ENCODE peak calls at places on chromosome X, in nine cellular contexts. L is mucosa of descending colon, Q is upper lobe of right lung, D is thoracic aorta, F is uterus, M is heart right ventricle, V is dorsolateral prefrontal cortex, G is PC-3, R is pancreas. Y is an unnamed sample.

GRCh38 chrX:54950730-54951375 is 30.2 kb downstream of the TRO start:
- DNase-seq in L (no peak), Q (no peak), D (no peak), F (no peak), M (no peak), V (no peak), G (no peak), R (no peak), Y (no peak)

GRCh38 chrX:134990475-134991473 is at the start of gene SMIM10:
- DNase-seq in L (peak), Q (peak), D (peak), F (peak), M (peak), V (peak), G (no peak), R (peak), Y (peak)

GRCh38 chrX:13691845-13692334 is 3.0 kb downstream of the RAB9A start:
- DNase-seq in L (no peak), Q (no peak), D (no peak), F (no peak), M (no peak), V (no peak), G (no peak), R (no peak), Y (peak)

GRCh38 chrX:16312761-16313623 is 145.7 kb downstream of the MAGEB17 start:
- DNase-seq in L (no peak), Q (no peak), D (no peak), F (no peak), M (no peak), V (no peak), G (no peak), R (no peak), Y (no peak)

GRCh38 chrX:1466232-1466661 is 13.5 kb upstream of the ASMTL start:
- DNase-seq in L (no peak), Q (peak), D (no peak), F (no peak), M (no peak), V (no peak), G (no peak), R (no peak), Y (no peak)

GRCh38 chrX:149504226-149504914 is 736 bp downstream of the IDS start:
- DNase-seq in L (peak), Q (peak), D (no peak), F (no peak), M (no peak), V (no peak), G (peak), R (no peak), Y (no peak)

GRCh38 chrX:55167124-55167523 is 53.0 kb upstream of the PAGE5 start:
- DNase-seq in L (no peak), Q (no peak), D (no peak), F (no peak), M (no peak), V (no peak), G (peak), R (no peak), Y (no peak)

GRCh38 chrX:79506001-79506400 is 138.9 kb upstream of the ITM2A start:
- DNase-seq in L (no peak), Q (no peak), D (no peak), F (no peak), M (no peak), V (no peak), G (no peak), R (no peak), Y (no peak)

GRCh38 chrX:39162322-39162721 is 361.1 kb downstream of the MID1IP1 start:
- DNase-seq in L (peak), Q (peak), D (no peak), F (no peak), M (peak), V (peak), G (no peak), R (peak), Y (no peak)

GRCh38 chrX:86016189-86016588 is 31.2 kb downstream of the CHM start:
- DNase-seq in L (no peak), Q (no peak), D (no peak), F (no peak), M (no peak), V (no peak), G (no peak), R (no peak), Y (no peak)

GRCh38 chrX:86023806-86024205 is 23.6 kb downstream of the CHM start:
- DNase-seq in L (no peak), Q (no peak), D (no peak), F (no peak), M (no peak), V (no peak), G (no peak), R (no peak), Y (no peak)

GRCh38 chrX:86021652-86022289 is 25.6 kb downstream of the CHM start:
- DNase-seq in L (no peak), Q (no peak), D (no peak), F (no peak), M (no peak), V (no peak), G (no peak), R (no peak), Y (no peak)
- H3K4me3 ChIP-seq in L (no peak), Q (no peak), D (no peak), F (no peak), M (no peak), V (no peak), G (no peak), R (no peak), Y (no peak)

GRCh38 chrX:47197526-47197925 is 3.9 kb downstream of the UBA1 start:
- DNase-seq in L (no peak), Q (no peak), D (no peak), F (no peak), M (no peak), V (no peak), G (no peak), R (no peak), Y (no peak)
- H3K4me3 ChIP-seq in L (no peak), Q (no peak), D (peak), F (no peak), M (no peak), V (peak), G (no peak), R (no peak), Y (no peak)

DNA sequence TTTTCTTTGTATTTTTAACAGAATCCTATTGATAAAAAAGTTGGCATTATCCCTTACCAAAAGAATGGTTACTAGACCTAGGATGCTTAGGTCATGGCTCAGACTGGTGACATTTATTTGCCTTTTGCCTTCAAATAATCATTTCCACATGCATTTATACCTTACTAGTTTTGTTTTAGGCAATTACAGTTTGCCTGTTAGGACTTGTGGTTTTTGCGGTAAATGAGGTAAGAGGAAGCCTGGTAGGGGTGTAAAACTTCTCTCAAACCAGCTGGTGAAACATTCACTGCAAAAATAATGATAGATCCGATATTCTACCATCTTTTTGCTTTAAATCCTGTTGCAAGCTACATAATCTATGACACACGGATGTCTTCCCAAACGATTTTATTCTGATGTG is 12.1 kb downstream of the LAMP2 start:
- DNase-seq in L (no peak), Q (no peak), D (no peak), F (no peak), M (no peak), V (no peak), G (peak), R (no peak), Y (peak)
- H3K4me3 ChIP-seq in L (no peak), Q (no peak), D (no peak), F (no peak), M (no peak), V (no peak), G (peak), R (no peak), Y (no peak)

DNA sequence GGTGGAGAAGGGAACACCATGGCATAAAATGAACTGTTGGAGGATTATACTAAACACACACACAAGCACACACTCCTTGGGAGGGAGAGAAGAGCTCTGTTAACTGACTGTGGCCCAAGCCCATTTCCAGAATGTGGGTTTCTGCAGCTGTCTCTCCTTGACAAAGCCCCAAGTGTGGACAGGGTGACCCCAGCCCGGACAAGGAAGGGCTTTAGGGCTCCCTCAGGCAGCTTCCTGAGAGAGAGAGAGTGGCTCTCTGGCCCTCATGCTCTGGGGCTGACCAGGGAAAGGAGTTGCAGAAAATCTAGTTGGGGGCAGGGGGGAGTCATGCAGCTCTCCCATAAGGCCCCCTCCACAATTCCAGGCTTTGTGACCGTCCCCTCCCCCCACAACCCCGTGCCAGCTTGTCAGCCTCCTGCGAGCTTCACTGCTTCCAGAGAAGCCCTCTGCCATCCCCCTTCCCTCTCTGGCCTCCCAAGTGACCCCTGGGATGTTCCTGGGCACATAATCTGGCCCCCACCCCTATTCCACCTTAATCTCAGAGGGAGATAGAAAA is 590 bp downstream of the ARHGEF9 start:
- DNase-seq in L (peak), Q (no peak), D (no peak), F (no peak), M (peak), V (no peak), G (no peak), R (no peak), Y (no peak)
- H3K4me3 ChIP-seq in L (peak), Q (peak), D (peak), F (peak), M (peak), V (peak), G (no peak), R (peak), Y (peak)

DNA sequence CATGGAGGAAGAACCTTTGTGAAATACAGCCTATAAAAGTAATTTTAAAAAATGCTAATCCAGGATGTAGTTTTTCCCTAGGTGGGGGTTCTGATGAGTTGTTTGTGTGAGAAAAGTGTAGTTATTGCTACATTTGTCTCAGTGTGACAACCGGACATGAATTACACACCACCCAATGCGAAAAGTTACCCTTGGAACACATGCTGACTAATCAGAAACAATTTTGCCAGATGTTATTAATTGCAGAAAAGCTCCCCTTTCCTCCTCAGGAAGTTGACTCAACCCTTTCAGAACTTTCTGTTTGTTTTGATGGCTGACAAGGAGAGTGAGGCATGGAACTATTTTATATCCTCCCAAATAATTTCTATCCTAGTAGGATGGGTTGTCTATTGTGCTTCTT is 38.1 kb upstream of the EDA2R start:
- DNase-seq in L (no peak), Q (no peak), D (no peak), F (no peak), M (no peak), V (no peak), G (no peak), R (no peak), Y (peak)
- H3K4me3 ChIP-seq in L (no peak), Q (no peak), D (no peak), F (no peak), M (no peak), V (no peak), G (no peak), R (no peak), Y (no peak)

GRCh38 chrX:14872355-14872754 is 514 bp downstream of the FANCB start:
- DNase-seq in L (no peak), Q (no peak), D (no peak), F (no peak), M (no peak), V (no peak), G (no peak), R (no peak), Y (no peak)
- H3K4me3 ChIP-seq in L (no peak), Q (peak), D (peak), F (peak), M (peak), V (peak), G (peak), R (peak), Y (peak)

DNA sequence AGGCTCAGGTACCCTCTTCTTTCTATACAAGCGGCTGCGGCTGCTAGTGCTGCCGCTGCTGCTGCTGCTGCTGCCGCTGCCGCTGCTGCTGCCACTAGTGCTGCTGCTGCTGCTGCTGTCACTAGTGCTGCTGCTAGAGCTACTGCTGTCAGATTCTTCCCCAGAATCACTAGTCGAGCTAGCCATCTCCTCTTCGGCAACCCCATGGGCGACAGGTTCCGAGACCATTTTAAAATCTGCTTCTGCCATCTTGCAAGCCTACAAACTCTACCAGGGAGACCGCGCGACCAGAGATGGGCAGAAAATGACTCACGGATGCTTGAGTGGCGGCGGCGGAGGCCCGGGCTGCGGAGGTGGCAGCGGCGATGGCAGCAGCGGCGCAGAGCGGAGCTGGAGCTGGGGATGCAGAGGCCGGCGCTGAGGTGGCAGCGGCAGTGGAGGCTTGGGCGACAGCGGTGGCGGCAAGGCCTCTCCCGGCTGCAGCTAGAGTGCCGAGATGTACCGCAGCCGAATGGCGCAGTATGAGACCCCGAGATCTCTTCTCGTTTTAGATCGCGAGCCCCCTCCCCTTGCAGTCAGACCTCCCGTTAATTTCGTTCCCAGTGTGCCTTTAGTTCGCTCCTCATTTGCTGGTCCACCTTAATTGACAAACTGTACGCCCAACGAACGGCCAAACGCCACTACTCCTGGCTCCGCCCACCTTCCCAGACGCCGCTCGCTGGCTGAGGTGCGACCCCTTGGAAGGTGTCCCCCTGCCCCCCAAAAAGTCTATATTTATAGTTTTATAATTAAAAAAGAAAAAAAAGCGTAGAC is at the start of gene NAP1L3:
- DNase-seq in L (peak), Q (peak), D (peak), F (peak), M (peak), V (peak), G (peak), R (peak), Y (peak)
- H3K4me3 ChIP-seq in L (no peak), Q (peak), D (peak), F (peak), M (peak), V (peak), G (peak), R (peak), Y (peak)

DNA sequence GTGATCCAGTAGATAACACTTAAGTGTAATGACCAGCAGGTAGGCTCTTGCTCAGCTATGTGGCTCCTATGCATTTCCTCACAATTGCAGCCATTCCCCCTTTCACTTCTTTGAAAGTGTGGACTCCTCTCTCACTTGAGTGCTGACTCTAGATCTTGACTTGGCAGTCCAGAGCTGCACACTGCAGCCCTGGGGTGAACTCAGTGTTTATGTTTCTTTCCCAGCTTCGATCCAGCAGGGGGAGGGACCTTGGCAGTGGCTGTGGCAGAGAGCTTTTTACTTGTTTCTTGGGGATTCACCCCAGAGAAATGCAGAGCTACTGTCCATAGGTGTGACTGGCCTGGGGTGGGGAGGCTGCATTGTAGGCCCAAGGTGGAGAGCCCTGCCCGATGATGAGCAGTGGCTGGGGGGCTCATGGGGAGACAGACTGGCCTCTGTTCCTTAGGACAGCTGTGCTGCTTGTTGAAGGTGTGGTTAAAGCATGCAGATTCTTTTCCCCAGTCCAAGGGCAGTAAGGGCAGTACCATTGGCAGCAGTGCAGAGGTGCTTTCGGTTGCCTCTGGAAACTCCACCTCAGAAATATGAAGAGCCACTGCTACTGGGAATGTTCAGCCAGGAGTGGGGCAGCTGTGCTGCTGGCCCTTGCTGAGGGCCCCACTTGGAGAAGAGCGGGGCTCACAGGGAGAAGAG is 134.7 kb downstream of the SH3BGRL start:
- DNase-seq in L (no peak), Q (no peak), D (no peak), F (no peak), M (no peak), V (no peak), G (no peak), R (peak), Y (peak)
- H3K4me3 ChIP-seq in L (no peak), Q (no peak), D (no peak), F (no peak), M (no peak), V (no peak), G (no peak), R (no peak), Y (no peak)

GRCh38 chrX:107676559-107677378 is 48.5 kb downstream of the PRPS1 start:
- DNase-seq in L (peak), Q (peak), D (peak), F (peak), M (peak), V (peak), G (peak), R (peak), Y (peak)

GRCh38 chrX:107677501-107677901 is 49.2 kb downstream of the PRPS1 start:
- DNase-seq in L (no peak), Q (no peak), D (no peak), F (no peak), M (no peak), V (no peak), G (peak), R (no peak), Y (peak)

GRCh38 chrX:107674480-107675364 is 46.4 kb downstream of the PRPS1 start:
- DNase-seq in L (peak), Q (peak), D (peak), F (peak), M (peak), V (no peak), G (no peak), R (no peak), Y (peak)

GRCh38 chrX:107675365-107675654 is 47.0 kb downstream of the PRPS1 start:
- DNase-seq in L (no peak), Q (no peak), D (no peak), F (no peak), M (no peak), V (no peak), G (no peak), R (no peak), Y (no peak)

GRCh38 chrX:107675823-107676555 is 47.7 kb downstream of the PRPS1 start:
- DNase-seq in L (no peak), Q (no peak), D (no peak), F (peak), M (no peak), V (no peak), G (no peak), R (no peak), Y (peak)
- H3K4me3 ChIP-seq in L (peak), Q (peak), D (peak), F (peak), M (peak), V (peak), G (peak), R (peak), Y (peak)